ENCODE peak calls at places on chromosomes 11 and 22, in five cellular contexts. One of them, this sample, is unnamed.

GRCh38 chr22:37657590-37658132 is 862 bp upstream of the PDXP start:
- DNase-seq in mucosa of descending colon: no peak
- DNase-seq in lower leg skin: no peak
- DNase-seq in astrocyte of the spinal cord: no peak
- DNase-seq in hepatocyte: no peak
- DNase-seq in this sample: no peak

GRCh38 chr11:112374486-112375140 is 114.0 kb upstream of the PLET1 start:
- DNase-seq in mucosa of descending colon: no peak
- DNase-seq in lower leg skin: no peak
- DNase-seq in astrocyte of the spinal cord: no peak
- DNase-seq in hepatocyte: no peak
- DNase-seq in this sample: no peak

GRCh38 chr22:50317178-50317577 is 9.6 kb downstream of the DENND6B start:
- DNase-seq in mucosa of descending colon: peak
- DNase-seq in lower leg skin: no peak
- DNase-seq in astrocyte of the spinal cord: no peak
- DNase-seq in hepatocyte: peak
- DNase-seq in this sample: no peak

GRCh38 chr11:77287136-77287535 is 14.3 kb downstream of the GDPD4 start:
- DNase-seq in mucosa of descending colon: no peak
- DNase-seq in lower leg skin: no peak
- DNase-seq in astrocyte of the spinal cord: peak
- DNase-seq in hepatocyte: no peak
- DNase-seq in this sample: peak

GRCh38 chr11:113457784-113458183 is 17.4 kb downstream of the DRD2 start:
- DNase-seq in mucosa of descending colon: no peak
- DNase-seq in lower leg skin: no peak
- DNase-seq in astrocyte of the spinal cord: no peak
- DNase-seq in hepatocyte: no peak
- DNase-seq in this sample: no peak

GRCh38 chr11:92838655-92839334 is 130.7 kb upstream of the MTNR1B start:
- DNase-seq in mucosa of descending colon: no peak
- DNase-seq in lower leg skin: no peak
- DNase-seq in astrocyte of the spinal cord: no peak
- DNase-seq in hepatocyte: no peak
- DNase-seq in this sample: no peak

GRCh38 chr22:16956290-16956689 is 51.7 kb downstream of the GAB4 start:
- DNase-seq in mucosa of descending colon: no peak
- DNase-seq in lower leg skin: no peak
- DNase-seq in astrocyte of the spinal cord: no peak
- DNase-seq in hepatocyte: no peak
- DNase-seq in this sample: no peak

GRCh38 chr11:73314121-73314948 is 6.3 kb downstream of the ARHGEF17 start:
- DNase-seq in mucosa of descending colon: no peak
- DNase-seq in lower leg skin: no peak
- DNase-seq in astrocyte of the spinal cord: peak
- DNase-seq in hepatocyte: peak
- DNase-seq in this sample: no peak

GRCh38 chr22:33180371-33180770 is 122.2 kb upstream of the SYN3 start:
- DNase-seq in mucosa of descending colon: no peak
- DNase-seq in lower leg skin: no peak
- DNase-seq in astrocyte of the spinal cord: no peak
- DNase-seq in hepatocyte: no peak
- DNase-seq in this sample: no peak

GRCh38 chr11:44372989-44373388 is 63.0 kb upstream of the ALX4 start:
- DNase-seq in mucosa of descending colon: no peak
- DNase-seq in lower leg skin: no peak
- DNase-seq in astrocyte of the spinal cord: no peak
- DNase-seq in hepatocyte: no peak
- DNase-seq in this sample: no peak

GRCh38 chr11:12418019-12418611 is 40.7 kb downstream of the PARVA start:
- DNase-seq in mucosa of descending colon: no peak
- DNase-seq in lower leg skin: no peak
- DNase-seq in astrocyte of the spinal cord: no peak
- DNase-seq in hepatocyte: no peak
- DNase-seq in this sample: no peak

GRCh38 chr11:27447288-27447914 is 25.2 kb downstream of the LGR4 start:
- DNase-seq in mucosa of descending colon: no peak
- DNase-seq in lower leg skin: no peak
- DNase-seq in astrocyte of the spinal cord: no peak
- DNase-seq in hepatocyte: no peak
- DNase-seq in this sample: peak

GRCh38 chr11:6438979-6439571 is 1.7 kb downstream of the HPX start:
- DNase-seq in mucosa of descending colon: no peak
- DNase-seq in lower leg skin: peak
- DNase-seq in astrocyte of the spinal cord: peak
- DNase-seq in hepatocyte: peak
- DNase-seq in this sample: peak

GRCh38 chr11:9280655-9281301 is 15.6 kb upstream of the DENND5A start:
- DNase-seq in mucosa of descending colon: no peak
- DNase-seq in lower leg skin: no peak
- DNase-seq in astrocyte of the spinal cord: peak
- DNase-seq in hepatocyte: no peak
- DNase-seq in this sample: peak

GRCh38 chr11:92978226-92979111 is 9.0 kb downstream of the MTNR1B start:
- DNase-seq in mucosa of descending colon: no peak
- DNase-seq in lower leg skin: no peak
- DNase-seq in astrocyte of the spinal cord: peak
- DNase-seq in hepatocyte: peak
- DNase-seq in this sample: no peak

GRCh38 chr11:541433-541885 is 4.1 kb downstream of the LRRC56 start:
- DNase-seq in mucosa of descending colon: peak
- DNase-seq in lower leg skin: no peak
- DNase-seq in astrocyte of the spinal cord: no peak
- DNase-seq in hepatocyte: no peak
- DNase-seq in this sample: no peak

GRCh38 chr22:45096256-45096907 is 67.3 kb upstream of the NUP50 start:
- DNase-seq in mucosa of descending colon: no peak
- DNase-seq in lower leg skin: peak
- DNase-seq in astrocyte of the spinal cord: peak
- DNase-seq in hepatocyte: peak
- DNase-seq in this sample: peak

GRCh38 chr11:124174001-124174400 is 9.1 kb upstream of the OR10D3 start:
- DNase-seq in mucosa of descending colon: no peak
- DNase-seq in lower leg skin: no peak
- DNase-seq in astrocyte of the spinal cord: peak
- DNase-seq in hepatocyte: peak
- DNase-seq in this sample: peak

GRCh38 chr11:35083181-35084061 is 55.5 kb upstream of the CD44 start:
- DNase-seq in mucosa of descending colon: peak
- DNase-seq in lower leg skin: peak
- DNase-seq in astrocyte of the spinal cord: peak
- DNase-seq in hepatocyte: peak
- DNase-seq in this sample: peak

GRCh38 chr22:28299329-28299728 is 380.3 kb upstream of the PITPNB start:
- DNase-seq in mucosa of descending colon: no peak
- DNase-seq in lower leg skin: no peak
- DNase-seq in astrocyte of the spinal cord: no peak
- DNase-seq in hepatocyte: no peak
- DNase-seq in this sample: no peak

GRCh38 chr22:49086181-49086580 is 741.5 kb downstream of the BRD1 start:
- DNase-seq in mucosa of descending colon: no peak
- DNase-seq in lower leg skin: no peak
- DNase-seq in astrocyte of the spinal cord: no peak
- DNase-seq in hepatocyte: no peak
- DNase-seq in this sample: no peak

GRCh38 chr11:75834728-75835127 is 19.7 kb downstream of the UVRAG start:
- DNase-seq in mucosa of descending colon: no peak
- DNase-seq in lower leg skin: no peak
- DNase-seq in astrocyte of the spinal cord: no peak
- DNase-seq in hepatocyte: no peak
- DNase-seq in this sample: no peak

GRCh38 chr11:75185866-75186265 is 35.0 kb downstream of the SLCO2B1 start:
- DNase-seq in mucosa of descending colon: no peak
- DNase-seq in lower leg skin: no peak
- DNase-seq in astrocyte of the spinal cord: no peak
- DNase-seq in hepatocyte: no peak
- DNase-seq in this sample: no peak

GRCh38 chr22:26054846-26055245 is 114.4 kb upstream of the SEZ6L start:
- DNase-seq in mucosa of descending colon: no peak
- DNase-seq in lower leg skin: no peak
- DNase-seq in astrocyte of the spinal cord: no peak
- DNase-seq in hepatocyte: no peak
- DNase-seq in this sample: no peak

GRCh38 chr11:78651136-78651775 is 76.6 kb upstream of the NARS2 start:
- DNase-seq in mucosa of descending colon: no peak
- DNase-seq in lower leg skin: no peak
- DNase-seq in astrocyte of the spinal cord: no peak
- DNase-seq in hepatocyte: no peak
- DNase-seq in this sample: no peak

GRCh38 chr22:35510481-35510934 is 30.1 kb upstream of the RASD2 start:
- DNase-seq in mucosa of descending colon: no peak
- DNase-seq in lower leg skin: no peak
- DNase-seq in astrocyte of the spinal cord: no peak
- DNase-seq in hepatocyte: no peak
- DNase-seq in this sample: no peak

GRCh38 chr11:128658499-128658898 is 35.4 kb upstream of the FLI1 start:
- DNase-seq in mucosa of descending colon: no peak
- DNase-seq in lower leg skin: no peak
- DNase-seq in astrocyte of the spinal cord: no peak
- DNase-seq in hepatocyte: no peak
- DNase-seq in this sample: no peak

GRCh38 chr22:43828711-43829447 is 16.8 kb upstream of the EFCAB6 start:
- DNase-seq in mucosa of descending colon: no peak
- DNase-seq in lower leg skin: peak
- DNase-seq in astrocyte of the spinal cord: peak
- DNase-seq in hepatocyte: peak
- DNase-seq in this sample: peak

DNA sequence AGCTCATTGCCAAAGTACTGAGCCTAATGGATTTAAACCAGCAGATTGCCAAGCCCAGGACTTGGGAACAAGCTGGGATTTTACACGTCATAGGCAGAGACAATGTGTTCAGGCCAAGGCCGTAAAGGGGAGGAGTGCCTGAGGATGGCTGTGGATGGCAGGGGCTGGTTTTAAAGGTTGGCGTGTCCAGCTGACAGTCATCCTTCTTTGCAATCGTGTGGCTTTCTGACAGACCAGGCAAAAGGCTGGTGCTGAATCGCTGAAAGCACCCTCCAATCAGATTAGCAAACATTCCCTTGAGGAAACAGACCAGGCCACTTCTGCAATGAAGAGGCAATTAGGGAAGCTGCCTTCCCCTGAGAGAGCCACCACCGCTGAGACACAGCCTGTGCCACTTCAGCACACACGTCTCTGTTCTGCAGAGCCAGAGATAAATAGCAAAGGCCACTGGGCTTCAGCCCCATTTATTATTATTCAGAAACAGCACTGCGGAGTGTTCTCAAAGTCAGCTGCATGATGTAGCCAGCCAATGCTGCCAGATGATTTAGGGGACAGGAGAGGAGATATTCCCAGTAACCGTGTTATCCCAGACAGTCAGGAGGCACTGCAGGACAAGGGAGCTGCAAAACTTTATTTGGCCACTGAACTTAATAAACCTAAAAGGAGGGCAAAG is 54.2 kb upstream of the CSNK2A3 start:
- DNase-seq in mucosa of descending colon: no peak
- DNase-seq in lower leg skin: no peak
- DNase-seq in astrocyte of the spinal cord: no peak
- DNase-seq in hepatocyte: no peak
- DNase-seq in this sample: no peak
- TF ChIP-seq CTCF in mucosa of descending colon: no peak
- TF ChIP-seq CTCF in lower leg skin: no peak
- TF ChIP-seq CTCF in astrocyte of the spinal cord: no peak
- TF ChIP-seq CTCF in hepatocyte: peak
- TF ChIP-seq CTCF in this sample: no peak

DNA sequence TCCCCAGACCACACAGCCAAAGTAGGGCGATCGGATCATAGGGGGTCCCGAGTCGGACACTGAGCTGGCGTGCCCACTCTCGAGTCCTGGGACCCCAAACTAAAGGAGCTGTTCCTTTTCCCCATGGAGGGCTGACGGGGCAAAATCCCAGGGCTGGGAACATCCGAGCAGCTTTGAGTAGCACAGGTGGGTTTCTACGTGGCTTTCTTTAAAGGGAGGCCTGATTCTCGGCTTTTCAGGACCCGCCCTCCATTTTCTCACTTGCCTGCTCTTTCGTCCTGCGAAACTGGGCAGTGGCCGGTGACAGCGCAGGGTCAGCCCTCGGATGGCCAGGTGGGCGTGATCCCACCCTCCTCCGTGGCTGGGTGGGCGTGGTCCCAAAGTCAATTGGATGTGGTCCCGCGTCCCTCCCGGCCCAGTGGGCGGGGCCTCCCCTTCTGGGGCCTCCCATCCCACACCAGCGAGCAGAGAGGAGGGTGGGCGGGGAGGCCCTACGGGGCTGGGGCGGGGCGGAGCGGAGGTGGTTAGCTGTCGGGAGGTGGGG is 17.5 kb upstream of the TXNRD2 start:
- DNase-seq in mucosa of descending colon: peak
- DNase-seq in lower leg skin: no peak
- DNase-seq in astrocyte of the spinal cord: peak
- DNase-seq in hepatocyte: peak
- DNase-seq in this sample: peak
- H3K4me3 ChIP-seq in mucosa of descending colon: no peak
- H3K4me3 ChIP-seq in lower leg skin: no peak
- H3K4me3 ChIP-seq in astrocyte of the spinal cord: peak
- H3K4me3 ChIP-seq in hepatocyte: no peak
- H3K4me3 ChIP-seq in this sample: peak

DNA sequence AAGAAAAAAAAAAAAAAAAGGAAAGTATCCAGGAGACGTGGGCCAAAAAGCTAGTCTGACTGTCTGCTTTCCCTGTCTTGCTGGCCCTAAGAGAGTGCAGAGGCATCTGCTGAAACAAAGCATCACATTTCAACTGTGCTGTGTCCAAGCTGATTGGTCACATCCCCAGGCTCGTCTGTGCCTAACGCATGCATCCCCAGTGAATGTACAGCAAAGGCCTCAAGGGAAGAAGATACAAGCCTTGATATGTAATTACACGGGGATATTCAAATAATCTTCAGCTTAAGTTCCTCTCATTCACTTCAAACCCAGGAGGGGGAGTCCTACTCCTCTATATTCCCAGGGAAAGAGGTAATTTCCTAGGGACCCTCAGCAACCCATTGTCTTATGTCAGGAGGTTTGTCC is 5.4 kb upstream of the SORL1 start:
- DNase-seq in mucosa of descending colon: no peak
- DNase-seq in lower leg skin: no peak
- DNase-seq in astrocyte of the spinal cord: peak
- DNase-seq in hepatocyte: no peak
- DNase-seq in this sample: peak
- TF ChIP-seq CTCF in mucosa of descending colon: no peak
- TF ChIP-seq CTCF in lower leg skin: no peak
- TF ChIP-seq CTCF in astrocyte of the spinal cord: peak
- TF ChIP-seq CTCF in hepatocyte: peak
- TF ChIP-seq CTCF in this sample: peak

GRCh38 chr11:66003291-66003690 is 988 bp downstream of the BANF1 start:
- DNase-seq in mucosa of descending colon: peak
- DNase-seq in lower leg skin: no peak
- DNase-seq in astrocyte of the spinal cord: no peak
- DNase-seq in hepatocyte: no peak
- DNase-seq in this sample: no peak
- H3K4me3 ChIP-seq in mucosa of descending colon: no peak
- H3K4me3 ChIP-seq in lower leg skin: no peak
- H3K4me3 ChIP-seq in astrocyte of the spinal cord: peak
- H3K4me3 ChIP-seq in hepatocyte: no peak
- H3K4me3 ChIP-seq in this sample: peak

This sample was measured in fibroblast of the aortic adventitia.